ENCODE peak calls at places on chromosomes 16 and 17, in four cellular contexts. T is GM12878, A is HepG2, X is K562. R is an unnamed sample.

GRCh38 chr16:15976929-15977637 is 27.7 kb downstream of the ABCC1 start:
- DNase-seq in T (no peak), A (no peak), X (no peak), R (peak)

GRCh38 chr17:17204635-17205231 is 1.4 kb downstream of the PLD6 start:
- DNase-seq in T (no peak), A (no peak), X (no peak), R (no peak)

GRCh38 chr16:82603784-82604411 is 22.9 kb upstream of the CDH13 start:
- DNase-seq in T (no peak), A (peak), X (no peak), R (no peak)

GRCh38 chr17:5139454-5139725 is 23.6 kb downstream of the USP6 start:
- DNase-seq in T (no peak), A (no peak), X (no peak), R (no peak)

GRCh38 chr16:87202346-87202745 is 114.8 kb downstream of the C16orf95 start:
- DNase-seq in T (no peak), A (no peak), X (no peak), R (no peak)

GRCh38 chr17:40547079-40547784 is 18.0 kb downstream of the CCR7 start:
- DNase-seq in T (no peak), A (no peak), X (no peak), R (no peak)

GRCh38 chr16:19290860-19291259 is 5.3 kb downstream of the CLEC19A start:
- DNase-seq in T (no peak), A (no peak), X (no peak), R (no peak)

GRCh38 chr17:29526322-29526721 is 40.5 kb downstream of the ABHD15 start:
- DNase-seq in T (no peak), A (no peak), X (no peak), R (no peak)

GRCh38 chr17:7173687-7174602 is 5.2 kb downstream of the ASGR1 start:
- DNase-seq in T (no peak), A (no peak), X (no peak), R (no peak)

GRCh38 chr16:51150159-51150893 is 744 bp downstream of the SALL1 start:
- DNase-seq in T (no peak), A (no peak), X (no peak), R (no peak)

GRCh38 chr17:62119373-62119772 is 54.3 kb upstream of the MED13 start:
- DNase-seq in T (no peak), A (no peak), X (no peak), R (no peak)

GRCh38 chr17:7477392-7478275 is 1.8 kb downstream of the ZBTB4 start:
- DNase-seq in T (no peak), A (peak), X (peak), R (no peak)

GRCh38 chr16:87724490-87725291 is 41.1 kb downstream of the KLHDC4 start:
- DNase-seq in T (peak), A (no peak), X (no peak), R (no peak)

GRCh38 chr17:18361837-18362380 is 1.4 kb downstream of the SHMT1 start:
- DNase-seq in T (no peak), A (no peak), X (no peak), R (no peak)
- H3K4me2 ChIP-seq in T (peak), A (peak), X (peak), R (peak)

DNA sequence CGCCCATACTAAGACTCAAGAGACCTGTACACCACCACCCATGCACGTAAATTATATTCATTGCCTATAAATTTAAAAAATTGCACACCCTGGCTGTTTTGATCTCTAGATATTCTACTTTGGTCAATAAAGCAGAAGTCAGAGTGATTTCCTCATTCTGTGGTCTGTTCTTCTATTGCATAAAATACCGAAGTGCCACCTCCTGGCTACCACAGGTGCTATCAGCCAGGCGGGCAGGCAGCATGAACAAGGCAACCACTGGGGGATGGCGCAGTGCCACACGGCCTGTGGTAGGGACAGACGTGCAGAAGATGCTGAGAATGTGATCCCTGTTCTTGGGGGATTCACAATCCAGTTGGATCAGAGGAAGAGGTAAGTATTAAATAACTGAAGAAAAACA is 122.3 kb downstream of the CDK5R1 start:
- DNase-seq in T (peak), A (peak), X (no peak), R (no peak)
- TF ChIP-seq ESRRA in T (no peak), A (no peak), X (no peak), R (no peak)

DNA sequence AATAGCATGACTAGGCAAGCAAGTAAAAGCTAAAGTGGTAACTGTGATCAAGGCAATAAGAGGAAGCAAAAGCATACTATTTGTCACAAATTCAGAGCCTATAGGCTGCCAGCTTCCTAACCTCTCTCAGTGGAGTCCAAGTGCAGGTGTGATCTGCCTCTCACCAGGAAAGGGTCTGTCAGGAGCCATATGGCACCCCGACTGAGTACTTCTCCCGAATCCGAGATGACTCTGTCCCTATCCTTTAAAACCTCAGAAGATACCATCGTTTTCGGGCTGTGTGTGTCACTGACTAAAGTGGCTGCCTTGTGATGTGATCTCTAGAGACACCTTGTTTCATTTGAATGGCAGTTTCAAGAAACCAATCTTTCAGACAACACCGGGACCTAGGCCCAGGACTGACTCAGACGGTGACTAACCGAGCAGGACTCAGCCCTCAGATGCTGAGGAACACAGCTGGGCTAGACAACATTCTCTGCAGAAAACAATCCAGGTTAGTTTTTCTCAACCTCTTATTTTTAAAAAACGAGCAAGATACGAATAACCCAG is 63.6 kb downstream of the SMG6 start:
- DNase-seq in T (peak), A (no peak), X (no peak), R (peak)
- H3K27ac ChIP-seq in T (peak), A (no peak), X (no peak), R (peak)

GRCh38 chr16:57800213-57801097 is 1.8 kb downstream of the KIFC3 start:
- DNase-seq in T (no peak), A (no peak), X (peak), R (no peak)
- H3K4me2 ChIP-seq in T (no peak), A (peak), X (peak), R (peak)

GRCh38 chr17:47896672-47897490 is 845 bp downstream of the SP2 start:
- DNase-seq in T (no peak), A (no peak), X (no peak), R (no peak)
- TF ChIP-seq ESRRA in T (no peak), A (no peak), X (no peak), R (no peak)

GRCh38 chr16:24986512-24987303 is 28.5 kb downstream of the ARHGAP17 start:
- DNase-seq in T (no peak), A (peak), X (peak), R (peak)
- H3K27ac ChIP-seq in T (no peak), A (peak), X (peak), R (peak)

GRCh38 chr16:8729779-8730334 is 55.4 kb downstream of the ABAT start:
- DNase-seq in T (no peak), A (no peak), X (no peak), R (no peak)
- H3K4me2 ChIP-seq in T (no peak), A (no peak), X (no peak), R (no peak)